ENCODE peak calls at places on chromosomes 13 and 19, in six cellular contexts. E, Z, B, W, J and U are unnamed samples.

GRCh38 chr13:33188093-33188882 is 97.3 kb downstream of the STARD13 start:
- DNase-seq in E (no peak), Z (no peak), B (no peak), W (no peak), J (peak), U (peak)

GRCh38 chr13:59823495-59823894 is 340.2 kb downstream of the DIAPH3 start:
- DNase-seq in E (peak), Z (peak), B (no peak), W (peak), J (peak), U (peak)

GRCh38 chr13:50955807-50956206 is 46.2 kb downstream of the RNASEH2B start:
- DNase-seq in E (no peak), Z (no peak), B (no peak), W (no peak), J (no peak), U (no peak)

GRCh38 chr13:114089341-114089740 is 43.1 kb downstream of the RASA3 start:
- DNase-seq in E (no peak), Z (no peak), B (no peak), W (no peak), J (no peak), U (no peak)

GRCh38 chr13:78161266-78161665 is 242.6 kb upstream of the EDNRB start:
- DNase-seq in E (no peak), Z (no peak), B (no peak), W (no peak), J (no peak), U (no peak)

GRCh38 chr19:10919352-10920287 is 8.8 kb downstream of the YIPF2 start:
- DNase-seq in E (no peak), Z (no peak), B (no peak), W (no peak), J (no peak), U (no peak)

GRCh38 chr19:7933828-7934725 is 8.1 kb upstream of the CTXN1 start:
- DNase-seq in E (no peak), Z (no peak), B (no peak), W (no peak), J (no peak), U (no peak)

GRCh38 chr13:71880753-71881541 is 13.9 kb upstream of the DACH1 start:
- DNase-seq in E (peak), Z (no peak), B (no peak), W (no peak), J (peak), U (no peak)

GRCh38 chr13:37617162-37617561 is 18.6 kb upstream of the POSTN start:
- DNase-seq in E (peak), Z (peak), B (no peak), W (no peak), J (peak), U (peak)

GRCh38 chr19:5711025-5711424 is 8.9 kb downstream of the LONP1 start:
- DNase-seq in E (no peak), Z (no peak), B (no peak), W (no peak), J (no peak), U (no peak)

GRCh38 chr13:97205971-97206370 is 16.2 kb upstream of the MBNL2 start:
- DNase-seq in E (no peak), Z (peak), B (no peak), W (no peak), J (peak), U (peak)
- TF ChIP-seq CTCF in E (no peak), Z (no peak), B (no peak), W (no peak), J (no peak), U (no peak)

DNA sequence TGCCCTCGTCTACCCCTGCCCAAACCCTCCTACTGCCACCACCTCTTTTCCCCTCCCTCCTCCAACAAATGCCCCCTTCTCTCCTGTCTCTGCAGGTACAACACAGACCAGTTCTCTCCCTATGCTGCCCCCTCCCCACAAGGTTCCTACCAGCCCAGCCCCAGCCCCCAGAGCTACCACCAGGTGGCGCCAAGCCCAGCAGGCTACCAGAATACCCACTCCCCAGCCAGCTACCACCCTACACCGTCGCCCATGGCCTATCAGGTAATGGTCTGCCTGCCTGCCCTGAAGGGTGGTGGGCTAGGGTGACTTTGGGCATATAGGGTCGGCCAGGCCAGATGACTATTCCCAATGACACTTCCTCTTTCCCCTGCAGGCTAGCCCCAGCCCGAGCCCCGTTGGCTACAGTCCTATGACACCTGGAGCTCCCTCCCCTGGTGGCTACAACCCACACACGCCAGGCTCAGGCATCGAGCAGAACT is 6.5 kb upstream of the TIMM50 start:
- DNase-seq in E (no peak), Z (peak), B (peak), W (no peak), J (peak), U (no peak)
- TF ChIP-seq CTCF in E (peak), Z (peak), B (peak), W (no peak), J (peak), U (peak)

GRCh38 chr13:74687452-74688180 is 553.4 kb upstream of the KLF12 start:
- DNase-seq in E (no peak), Z (no peak), B (no peak), W (no peak), J (peak), U (no peak)

GRCh38 chr13:74681891-74682290 is 547.7 kb upstream of the KLF12 start:
- DNase-seq in E (no peak), Z (no peak), B (no peak), W (no peak), J (no peak), U (no peak)

GRCh38 chr13:74678308-74678958 is 544.2 kb upstream of the KLF12 start:
- DNase-seq in E (no peak), Z (no peak), B (no peak), W (no peak), J (peak), U (no peak)

GRCh38 chr13:74683411-74683810 is 549.2 kb upstream of the KLF12 start:
- DNase-seq in E (no peak), Z (peak), B (no peak), W (no peak), J (peak), U (no peak)
- TF ChIP-seq CTCF in E (peak), Z (peak), B (no peak), W (no peak), J (no peak), U (peak)

GRCh38 chr13:54162069-54162468 is 1133.5 kb downstream of the OLFM4 start:
- DNase-seq in E (no peak), Z (no peak), B (no peak), W (no peak), J (no peak), U (no peak)
- TF ChIP-seq CTCF in E (no peak), Z (no peak), B (peak), W (no peak), J (no peak), U (no peak)